ENCODE peak calls at places on chromosomes 4 and X, in five cellular contexts. D is stomach; N is CD8-positive, alpha-beta T cell; L is CD8-positive, alpha-beta memory T cell; Q is lung. H is an unnamed sample.

GRCh38 chrX:96619588-96619987 is 65.1 kb upstream of the DIAPH2 start:
- DNase-seq in L (no peak), N (no peak), D (no peak), Q (no peak), H (no peak)

GRCh38 chrX:39974228-39974627 is 123.5 kb downstream of the BCOR start:
- DNase-seq in Q (no peak), N (no peak), D (no peak), L (no peak), H (no peak)

GRCh38 chr4:121030151-121030550 is 42.2 kb downstream of the NDNF start:
- DNase-seq in N (no peak), D (no peak), L (no peak), Q (no peak), H (no peak)

GRCh38 chr4:127857641-127858040 is 23.1 kb upstream of the PLK4 start:
- DNase-seq in D (no peak), N (no peak), Q (no peak), L (no peak), H (no peak)

GRCh38 chrX:18252644-18253359 is 32.1 kb upstream of the BEND2 start:
- DNase-seq in N (no peak), Q (no peak), L (no peak), D (no peak), H (no peak)

GRCh38 chr4:15712214-15712613 is 9.3 kb downstream of the BST1 start:
- DNase-seq in D (no peak), N (no peak), L (no peak), Q (no peak), H (no peak)

GRCh38 chr4:109434007-109434792 is 585 bp downstream of the SEC24B start:
- DNase-seq in L (peak), Q (peak), D (peak), N (peak), H (peak)

GRCh38 chr4:10605746-10606482 is 78.7 kb downstream of the CLNK start:
- DNase-seq in N (no peak), Q (no peak), L (no peak), D (no peak), H (no peak)

GRCh38 chr4:118683513-118683912 is 1.7 kb upstream of the METTL14 start:
- DNase-seq in D (no peak), L (no peak), Q (no peak), N (no peak), H (no peak)

GRCh38 chr4:54225671-54226398 is 3.3 kb upstream of the PDGFRA start:
- DNase-seq in Q (no peak), D (no peak), L (no peak), N (no peak), H (peak)

GRCh38 chr4:76725039-76725438 is 172.9 kb downstream of the SOWAHB start:
- DNase-seq in D (no peak), N (no peak), Q (no peak), L (no peak), H (no peak)

DNA sequence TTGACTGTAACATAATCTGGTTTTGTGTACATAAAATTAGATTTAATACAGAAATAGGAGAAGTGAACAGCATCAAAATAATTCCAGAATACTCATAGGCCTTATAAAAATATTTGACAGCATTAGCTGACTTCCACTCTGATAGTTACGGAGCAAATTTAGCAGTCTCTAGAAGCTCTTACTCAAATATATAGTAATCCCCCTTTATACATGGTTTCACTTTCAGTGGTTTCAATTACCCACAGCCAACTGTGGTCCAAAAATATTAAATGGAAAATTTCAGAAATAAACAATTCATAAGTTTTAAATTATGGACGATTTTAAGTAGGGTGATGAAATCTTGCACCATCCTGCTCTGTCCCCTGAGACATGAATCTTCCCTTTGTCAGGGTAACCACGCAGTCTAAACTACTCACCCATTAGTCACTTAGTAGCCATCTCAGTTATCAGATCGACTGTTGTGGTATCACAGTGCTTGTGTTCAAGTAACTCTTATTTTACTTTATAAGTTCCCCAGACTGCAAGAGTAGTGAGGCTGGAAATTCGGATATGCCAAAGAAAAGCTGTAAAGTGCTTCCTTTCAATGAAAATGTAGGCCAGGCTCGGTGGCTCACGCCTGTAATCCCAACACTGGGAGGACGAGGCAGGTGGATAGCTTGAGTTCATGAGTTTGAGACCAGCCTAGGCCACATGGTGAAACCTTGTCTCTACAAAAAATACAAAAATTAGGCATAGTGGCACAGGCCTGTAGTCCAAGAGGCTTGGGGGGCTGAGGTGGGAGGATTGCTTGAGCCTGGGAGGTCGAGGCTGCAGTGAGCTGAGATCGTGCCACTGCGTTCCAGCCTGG is 17.2 kb upstream of the RTL9 start:
- DNase-seq in Q (no peak), N (no peak), L (no peak), D (no peak), H (no peak)
- H3K4me3 ChIP-seq in Q (no peak), N (no peak), L (no peak), D (no peak), H (no peak)

GRCh38 chr4:7824218-7824617 is 115.4 kb downstream of the AFAP1 start:
- DNase-seq in D (no peak), L (no peak), Q (no peak), N (no peak), H (no peak)
- H3K27ac ChIP-seq in D (peak), L (no peak), Q (no peak), N (no peak), H (no peak)

GRCh38 chr4:83679692-83680091 is 143.8 kb downstream of the GPAT3 start:
- DNase-seq in N (no peak), L (no peak), D (no peak), Q (no peak), H (no peak)

GRCh38 chr4:83677656-83678055 is 141.7 kb downstream of the GPAT3 start:
- DNase-seq in D (no peak), N (no peak), Q (no peak), L (no peak), H (no peak)
- H3K4me3 ChIP-seq in D (no peak), N (no peak), Q (no peak), L (no peak), H (no peak)

GRCh38 chrX:149504226-149504914 is 736 bp downstream of the IDS start:
- DNase-seq in D (no peak), N (peak), Q (no peak), L (peak), H (no peak)
- H3K27ac ChIP-seq in D (peak), N (peak), Q (peak), L (peak), H (peak)

DNA sequence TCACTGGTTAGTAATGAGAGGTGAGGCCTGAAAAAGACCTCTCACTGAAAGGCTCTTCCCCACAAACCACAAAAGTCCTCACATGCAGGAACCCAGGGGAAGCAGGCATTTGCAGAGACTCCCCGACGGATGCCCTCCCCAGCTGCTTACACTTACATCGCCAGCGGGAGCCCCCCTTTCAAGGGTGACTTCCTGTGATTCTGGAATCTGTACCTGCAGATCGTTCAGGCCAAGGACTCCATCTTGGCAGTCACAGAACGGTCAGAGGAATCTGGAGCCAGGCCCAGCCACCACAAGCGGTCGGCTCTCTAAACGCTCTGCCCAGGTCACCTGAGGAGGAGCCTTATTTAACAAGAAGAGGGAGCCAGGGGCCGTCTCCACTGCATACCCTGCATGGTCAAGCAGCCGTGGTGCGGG is 71.3 kb upstream of the STS start:
- DNase-seq in D (no peak), Q (no peak), L (no peak), N (no peak), H (no peak)
- H3K4me3 ChIP-seq in D (no peak), Q (no peak), L (no peak), N (no peak), H (no peak)

H was measured in kidney.